ENCODE peak calls at places on chromosomes 13 and 19, in five cellular contexts. F, L, M, K and S are unnamed samples.

GRCh38 chr13:111204438-111205177 is 89.5 kb downstream of the ARHGEF7 start:
- DNase-seq in F (no peak), L (peak), M (peak), K (peak), S (no peak)

GRCh38 chr19:5628470-5628869 is 5.6 kb downstream of the SAFB start:
- DNase-seq in F (no peak), L (peak), M (no peak), K (no peak), S (no peak)

GRCh38 chr13:50129065-50129922 is 114.0 kb downstream of the KCNRG start:
- DNase-seq in F (no peak), L (no peak), M (no peak), K (no peak), S (no peak)

GRCh38 chr13:35830850-35831450 is 300.2 kb downstream of the DCLK1 start:
- DNase-seq in F (no peak), L (no peak), M (no peak), K (no peak), S (no peak)

GRCh38 chr13:45055198-45055901 is 65.0 kb upstream of the GTF2F2 start:
- DNase-seq in F (no peak), L (peak), M (no peak), K (peak), S (peak)

GRCh38 chr13:100648354-100648753 is 26.2 kb downstream of the TMTC4 start:
- DNase-seq in F (no peak), L (peak), M (no peak), K (no peak), S (no peak)

GRCh38 chr13:71760226-71760591 is 106.8 kb downstream of the DACH1 start:
- DNase-seq in F (no peak), L (no peak), M (no peak), K (no peak), S (no peak)

GRCh38 chr13:80363890-80364503 is 23.1 kb upstream of the SPRY2 start:
- DNase-seq in F (no peak), L (peak), M (no peak), K (peak), S (no peak)

GRCh38 chr13:101611491-101612475 is 159.3 kb downstream of the ITGBL1 start:
- DNase-seq in F (no peak), L (peak), M (no peak), K (no peak), S (no peak)

DNA sequence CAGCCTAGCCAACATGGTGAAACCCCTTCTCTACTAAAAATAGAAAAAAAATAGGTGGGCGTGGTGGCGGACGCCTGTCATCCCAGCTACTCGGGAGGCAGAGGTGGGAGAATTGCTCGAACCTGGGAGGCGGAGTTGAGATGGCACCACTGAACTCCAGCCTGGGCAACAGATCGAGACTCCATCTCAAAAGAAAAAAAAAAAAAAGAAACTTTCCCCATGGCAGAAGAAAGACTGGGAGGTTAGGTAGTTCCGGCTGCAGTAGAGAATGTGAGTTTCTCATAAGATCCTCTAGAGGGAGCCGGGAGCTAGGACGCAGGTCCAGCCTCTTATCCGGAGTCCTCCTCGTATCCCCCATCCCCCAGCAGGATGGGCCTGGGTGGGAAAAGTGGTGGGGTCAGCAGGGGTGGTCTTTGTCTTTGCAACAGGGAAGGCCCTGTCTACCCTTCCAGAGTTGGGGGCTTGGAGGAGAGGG is 13.2 kb upstream of the CREB3L3 start:
- DNase-seq in F (no peak), L (peak), M (peak), K (peak), S (no peak)
- TF ChIP-seq CTCF in F (peak), L (peak), M (peak), K (peak), S (peak)

GRCh38 chr19:14310055-14310454 is 71.2 kb upstream of the ADGRE5 start:
- DNase-seq in F (no peak), L (no peak), M (no peak), K (no peak), S (no peak)

GRCh38 chr19:14318873-14319272 is 62.4 kb upstream of the ADGRE5 start:
- DNase-seq in F (no peak), L (no peak), M (peak), K (no peak), S (no peak)

GRCh38 chr19:14320253-14320652 is 61.0 kb upstream of the ADGRE5 start:
- DNase-seq in F (no peak), L (no peak), M (no peak), K (no peak), S (no peak)

GRCh38 chr19:14317157-14317556 is 64.1 kb upstream of the ADGRE5 start:
- DNase-seq in F (no peak), L (no peak), M (no peak), K (no peak), S (no peak)

DNA sequence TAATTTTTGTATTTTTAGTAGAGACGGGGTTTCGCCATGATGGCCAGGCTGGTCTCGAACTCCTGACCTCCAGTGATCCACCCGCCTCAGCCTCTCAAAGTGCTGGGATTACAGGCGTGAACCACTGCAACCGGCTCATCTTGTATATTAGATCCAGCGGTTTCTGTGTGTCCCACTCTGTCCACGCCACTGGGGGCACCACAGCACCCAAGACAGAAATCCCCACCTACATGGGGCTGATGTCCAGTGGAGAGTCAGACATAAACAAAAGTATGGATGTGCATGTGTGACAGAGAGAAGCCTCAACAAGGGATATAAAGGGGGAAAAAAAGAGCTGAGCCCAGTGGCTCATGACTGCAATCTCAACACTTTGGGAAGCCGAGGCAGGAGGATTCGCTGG is 65.8 kb upstream of the ADGRE5 start:
- DNase-seq in F (no peak), L (no peak), M (no peak), K (no peak), S (no peak)
- TF ChIP-seq CTCF in F (no peak), L (peak), M (no peak), K (no peak), S (peak)

GRCh38 chr13:98103942-98104880 is 38.7 kb upstream of the FARP1 start:
- DNase-seq in F (no peak), L (no peak), M (no peak), K (peak), S (no peak)
- TF ChIP-seq CTCF in F (no peak), L (peak), M (no peak), K (no peak), S (peak)

GRCh38 chr19:42555801-42556200 is 27.5 kb upstream of the CEACAM1 start:
- DNase-seq in F (no peak), L (no peak), M (no peak), K (no peak), S (no peak)
- TF ChIP-seq CTCF in F (no peak), L (no peak), M (no peak), K (no peak), S (no peak)